ENCODE peak calls at places on chromosomes 11 and 22, in nine cellular contexts. V is COR-L47; I is nephron progenitor cell; U is GM03348; F is T-helper 1 cell; T is nucleus accumbens; G is omental fat pad; H is stimulated activated CD4-positive, alpha-beta T cell treated with anti-CD3 and anti-CD28 coated beads, Interleukin-15, amount 100 ng/mL, for 1 hour; L is choroid plexus epithelial cell. A is an unnamed sample.

GRCh38 chr22:28822930-28823481 is 22.6 kb upstream of the XBP1 start:
- DNase-seq in T (no peak), U (no peak), H (no peak), V (peak), I (no peak), G (no peak), F (peak), L (no peak), A (peak)

GRCh38 chr11:111283945-111284481 is 14.3 kb upstream of the POU2AF3 start:
- DNase-seq in G (no peak), H (no peak), V (no peak), L (peak), T (no peak), I (no peak), F (no peak), U (no peak), A (no peak)

GRCh38 chr11:72189448-72190250 is 2.3 kb upstream of the FOLR1 start:
- DNase-seq in H (no peak), G (no peak), V (peak), T (peak), F (no peak), L (no peak), U (peak), I (no peak), A (no peak)

GRCh38 chr22:29251981-29252978 is 15.5 kb downstream of the RHBDD3 start:
- DNase-seq in F (no peak), V (no peak), T (no peak), H (no peak), U (no peak), L (no peak), I (no peak), G (no peak), A (no peak)

GRCh38 chr11:75259711-75260110 is 19.1 kb downstream of the TPBGL start:
- DNase-seq in T (no peak), G (no peak), F (no peak), V (no peak), I (no peak), U (no peak), L (no peak), H (no peak), A (no peak)

GRCh38 chr11:63951779-63952536 is 13.2 kb downstream of the NAA40 start:
- DNase-seq in I (no peak), V (no peak), G (no peak), U (no peak), H (no peak), F (peak), L (peak), T (no peak), A (no peak)

GRCh38 chr11:76910620-76911414 is 50.1 kb downstream of the ACER3 start:
- DNase-seq in I (no peak), L (peak), F (no peak), T (peak), G (no peak), V (no peak), H (no peak), U (no peak), A (no peak)

GRCh38 chr22:50186789-50187523 is 1.2 kb downstream of the TRABD start:
- DNase-seq in F (no peak), I (no peak), L (peak), U (peak), H (no peak), G (no peak), T (no peak), V (no peak), A (no peak)

GRCh38 chr11:108170191-108170590 is 48.8 kb downstream of the ACAT1 start:
- DNase-seq in V (no peak), T (no peak), F (peak), L (no peak), U (no peak), H (no peak), G (no peak), I (no peak), A (no peak)

GRCh38 chr22:19878461-19879247 is 24.0 kb upstream of the GNB1L start:
- DNase-seq in F (no peak), L (peak), U (no peak), T (no peak), V (no peak), I (no peak), G (peak), H (no peak), A (peak)

GRCh38 chr11:102345923-102346322 is 1.1 kb upstream of the BIRC2 start:
- DNase-seq in U (peak), L (peak), V (no peak), F (no peak), H (no peak), G (no peak), I (no peak), T (no peak), A (no peak)

GRCh38 chr11:10329935-10330334 is 25.1 kb downstream of the ADM start:
- DNase-seq in U (peak), H (no peak), L (peak), T (no peak), V (no peak), G (no peak), I (no peak), F (no peak), A (no peak)

GRCh38 chr11:76655466-76656086 is 15.0 kb downstream of the LRRC32 start:
- DNase-seq in L (no peak), U (no peak), I (no peak), T (no peak), H (no peak), V (no peak), G (no peak), F (no peak), A (peak)

GRCh38 chr11:62372871-62373270 is 35.6 kb downstream of the ASRGL1 start:
- DNase-seq in V (no peak), T (no peak), U (no peak), F (no peak), G (no peak), L (no peak), H (no peak), I (no peak), A (no peak)

GRCh38 chr11:102267602-102268001 is 49.7 kb upstream of the BIRC3 start:
- DNase-seq in F (no peak), V (no peak), G (no peak), T (no peak), U (peak), H (no peak), I (no peak), L (peak), A (no peak)

GRCh38 chr11:106202935-106203620 is 125.6 kb downstream of the AASDHPPT start:
- DNase-seq in U (no peak), H (no peak), I (no peak), L (peak), T (no peak), G (no peak), V (no peak), F (no peak), A (no peak)

GRCh38 chr11:126153999-126154398 is 57.5 kb downstream of the RPUSD4 start:
- DNase-seq in I (no peak), U (peak), F (no peak), H (no peak), T (no peak), V (peak), G (no peak), L (peak), A (no peak)

GRCh38 chr11:8408151-8408930 is 144.7 kb upstream of the LMO1 start:
- DNase-seq in U (no peak), L (no peak), T (no peak), G (no peak), F (no peak), V (no peak), I (no peak), H (no peak), A (no peak)

GRCh38 chr11:36306888-36307287 is 10.8 kb downstream of the PRR5L start:
- DNase-seq in F (peak), L (peak), U (peak), H (no peak), G (no peak), T (no peak), V (peak), I (peak), A (no peak)

GRCh38 chr11:64409707-64410395 is 50.9 kb downstream of the RPS6KA4 start:
- DNase-seq in L (peak), G (no peak), F (no peak), H (no peak), U (no peak), T (no peak), I (peak), V (no peak), A (no peak)

GRCh38 chr22:29985912-29986311 is 94.4 kb upstream of the HORMAD2 start:
- DNase-seq in H (no peak), V (no peak), T (no peak), F (no peak), L (no peak), I (no peak), G (no peak), U (no peak), A (no peak)

GRCh38 chr11:86625544-86625943 is 46.9 kb downstream of the ME3 start:
- DNase-seq in H (no peak), F (no peak), V (no peak), U (no peak), G (no peak), T (no peak), L (no peak), I (no peak), A (no peak)

GRCh38 chr11:74268451-74268850 is 43.0 kb downstream of the P4HA3 start:
- DNase-seq in F (no peak), T (no peak), V (no peak), I (no peak), L (no peak), U (no peak), G (no peak), H (no peak), A (no peak)

GRCh38 chr22:22810018-22810427 is 77.6 kb upstream of the IGLL5 start:
- DNase-seq in V (peak), I (peak), F (peak), T (peak), L (no peak), G (no peak), H (peak), U (peak), A (peak)

GRCh38 chr22:22666307-22667091 is 22.1 kb downstream of the GGTLC2 start:
- DNase-seq in U (peak), T (no peak), V (no peak), H (no peak), I (peak), F (no peak), G (no peak), L (peak), A (no peak)

GRCh38 chr22:29842740-29843139 is 4.7 kb upstream of the ASCC2 start:
- DNase-seq in H (no peak), U (peak), L (peak), I (no peak), V (no peak), F (no peak), G (no peak), T (no peak), A (no peak)

GRCh38 chr22:37386441-37386840 is 40.8 kb downstream of the ELFN2 start:
- DNase-seq in G (no peak), I (no peak), U (no peak), V (no peak), H (no peak), F (no peak), T (no peak), L (no peak), A (no peak)

GRCh38 chr22:35401863-35402262 is 1.9 kb downstream of the MCM5 start:
- DNase-seq in I (no peak), V (no peak), G (no peak), F (no peak), T (no peak), H (no peak), U (no peak), L (no peak), A (no peak)

GRCh38 chr22:36395922-36396321 is 8.2 kb upstream of the MYH9 start:
- DNase-seq in F (no peak), G (no peak), U (peak), I (no peak), L (peak), T (no peak), H (no peak), V (no peak), A (no peak)

GRCh38 chr22:30036656-30037055 is 43.6 kb upstream of the HORMAD2 start:
- DNase-seq in G (no peak), U (no peak), I (no peak), T (no peak), H (no peak), L (no peak), F (no peak), V (no peak), A (no peak)

GRCh38 chr11:130462101-130462885 is 13.8 kb downstream of the ADAMTS15 start:
- DNase-seq in L (no peak), G (no peak), V (no peak), H (no peak), U (no peak), T (no peak), I (no peak), F (no peak), A (no peak)

GRCh38 chr22:25492950-25493790 is 71.3 kb upstream of the GRK3 start:
- DNase-seq in L (no peak), G (no peak), U (no peak), V (peak), T (peak), I (peak), F (no peak), H (no peak), A (no peak)